ENCODE peak calls at places on chromosomes 2 and 18, in seven cellular contexts. One of them, this sample, is unnamed.
A peak's percentile ranks its signal among the peaks of the same experiment; 100 is the strongest.

GRCh38 chr2:166700079-166700478 is 188.2 kb upstream of the XIRP2 start:
- DNase-seq in HL-60: no peak
- DNase-seq in sigmoid colon: no peak
- DNase-seq in stomach: no peak
- DNase-seq in GM23338: peak; percentile 2
- DNase-seq in suprapubic skin: no peak
- DNase-seq in HCT116: no peak
- DNase-seq in this sample: peak; percentile 7

GRCh38 chr2:10052216-10052615 is 8.9 kb downstream of the KLF11 start:
- DNase-seq in stomach: no peak
- DNase-seq in suprapubic skin: no peak
- DNase-seq in sigmoid colon: no peak
- DNase-seq in HCT116: no peak
- DNase-seq in HL-60: no peak
- DNase-seq in GM23338: no peak
- DNase-seq in this sample: no peak

GRCh38 chr2:84435331-84436081 is 23.6 kb downstream of the SUCLG1 start:
- DNase-seq in HL-60: no peak
- DNase-seq in suprapubic skin: no peak
- DNase-seq in HCT116: no peak
- DNase-seq in GM23338: no peak
- DNase-seq in stomach: no peak
- DNase-seq in sigmoid colon: no peak
- DNase-seq in this sample: no peak

GRCh38 chr2:38315707-38316333 is 61.3 kb downstream of the ATL2 start:
- DNase-seq in sigmoid colon: no peak
- DNase-seq in stomach: no peak
- DNase-seq in HL-60: peak; percentile 12
- DNase-seq in suprapubic skin: no peak
- DNase-seq in HCT116: peak; percentile 31
- DNase-seq in GM23338: peak; percentile 76
- DNase-seq in this sample: peak; percentile 30

GRCh38 chr18:39660141-39660540 is 2094.5 kb upstream of the CELF4 start:
- DNase-seq in HL-60: no peak
- DNase-seq in suprapubic skin: no peak
- DNase-seq in sigmoid colon: no peak
- DNase-seq in HCT116: no peak
- DNase-seq in stomach: no peak
- DNase-seq in GM23338: no peak
- DNase-seq in this sample: no peak

GRCh38 chr2:64296150-64296500 is 151.9 kb upstream of the PELI1 start:
- DNase-seq in sigmoid colon: no peak
- DNase-seq in stomach: no peak
- DNase-seq in HCT116: no peak
- DNase-seq in HL-60: no peak
- DNase-seq in suprapubic skin: no peak
- DNase-seq in GM23338: peak; percentile 39
- DNase-seq in this sample: no peak

GRCh38 chr2:45904267-45904921 is 252.9 kb downstream of the PRKCE start:
- DNase-seq in sigmoid colon: no peak
- DNase-seq in suprapubic skin: no peak
- DNase-seq in stomach: no peak
- DNase-seq in HCT116: no peak
- DNase-seq in GM23338: no peak
- DNase-seq in HL-60: no peak
- DNase-seq in this sample: no peak

GRCh38 chr2:138711812-138712211 is 68.4 kb downstream of the NXPH2 start:
- DNase-seq in suprapubic skin: no peak
- DNase-seq in HCT116: no peak
- DNase-seq in GM23338: no peak
- DNase-seq in sigmoid colon: no peak
- DNase-seq in HL-60: no peak
- DNase-seq in stomach: no peak
- DNase-seq in this sample: no peak

GRCh38 chr2:127508621-127509034 is 17.7 kb downstream of the IWS1 start:
- DNase-seq in stomach: peak; percentile 53
- DNase-seq in sigmoid colon: peak; percentile 85
- DNase-seq in HL-60: peak; percentile 57
- DNase-seq in suprapubic skin: peak; percentile 81
- DNase-seq in HCT116: peak; percentile 66
- DNase-seq in GM23338: no peak
- DNase-seq in this sample: peak; percentile 81

GRCh38 chr2:79512442-79513401 is at the start of gene CTNNA2:
- DNase-seq in GM23338: peak; percentile 92
- DNase-seq in stomach: peak; percentile 50
- DNase-seq in suprapubic skin: no peak
- DNase-seq in HL-60: no peak
- DNase-seq in sigmoid colon: no peak
- DNase-seq in HCT116: no peak
- DNase-seq in this sample: no peak

GRCh38 chr2:186664644-186665043 is 29.2 kb upstream of the FAM171B start:
- DNase-seq in sigmoid colon: no peak
- DNase-seq in HL-60: no peak
- DNase-seq in HCT116: no peak
- DNase-seq in suprapubic skin: no peak
- DNase-seq in stomach: no peak
- DNase-seq in GM23338: no peak
- DNase-seq in this sample: no peak

GRCh38 chr2:226399006-226399405 is 400.6 kb downstream of the IRS1 start:
- DNase-seq in sigmoid colon: no peak
- DNase-seq in GM23338: no peak
- DNase-seq in HCT116: no peak
- DNase-seq in suprapubic skin: no peak
- DNase-seq in stomach: no peak
- DNase-seq in HL-60: no peak
- DNase-seq in this sample: no peak

DNA sequence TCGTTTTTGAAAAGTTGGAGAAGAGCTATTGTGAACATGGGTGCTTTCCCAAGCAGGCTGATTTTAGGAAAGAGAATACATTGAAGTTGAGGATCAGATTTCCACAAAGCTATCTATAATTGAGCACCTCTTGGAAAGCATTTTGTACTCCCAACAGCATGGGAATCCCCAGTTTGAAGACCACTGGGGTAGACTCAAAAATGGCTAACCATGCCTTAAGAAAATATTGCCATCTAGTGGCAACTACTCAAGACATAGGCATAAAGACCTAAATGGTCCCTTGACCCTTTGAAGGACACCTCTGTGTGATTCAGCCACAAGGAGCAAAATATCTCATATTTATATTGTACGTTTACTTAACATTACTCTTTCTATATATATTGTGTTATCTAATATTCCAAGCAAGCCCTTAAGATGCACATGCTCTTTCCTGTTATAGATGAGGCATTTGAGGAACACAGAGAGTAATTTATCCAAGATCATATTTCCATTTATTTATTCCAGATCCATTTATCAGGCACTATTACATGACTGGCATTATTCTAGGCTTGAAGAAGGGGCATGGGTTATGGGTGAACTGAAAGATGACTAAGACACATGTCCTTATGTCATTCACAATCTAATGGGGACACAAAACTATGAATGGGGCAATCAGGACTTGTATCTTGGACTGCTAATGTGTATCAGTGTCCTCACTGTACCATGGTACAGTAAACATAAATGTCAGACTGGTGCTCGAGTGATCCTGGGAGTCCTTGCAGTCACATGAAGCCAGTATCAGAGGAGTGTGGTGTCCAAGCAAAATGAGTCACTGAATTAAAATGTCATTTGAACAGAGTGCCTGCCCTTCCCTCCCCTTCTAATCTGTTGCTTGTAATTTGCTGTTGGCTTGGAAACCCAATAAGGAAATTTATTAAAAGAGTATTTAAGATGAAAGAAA is 121.0 kb upstream of the XPO1 start:
- DNase-seq in HCT116: peak; percentile 60
- DNase-seq in suprapubic skin: no peak
- DNase-seq in sigmoid colon: no peak
- DNase-seq in stomach: peak; percentile 31
- DNase-seq in HL-60: no peak
- DNase-seq in GM23338: peak; percentile 91
- DNase-seq in this sample: no peak
- TF ChIP-seq CTCF in HCT116: peak; percentile 51
- TF ChIP-seq CTCF in suprapubic skin: no peak
- TF ChIP-seq CTCF in sigmoid colon: peak; percentile 30
- TF ChIP-seq CTCF in stomach: peak; percentile 29
- TF ChIP-seq CTCF in HL-60: peak; percentile 27
- TF ChIP-seq CTCF in GM23338: peak; percentile 88
- TF ChIP-seq CTCF in this sample: peak; percentile 76

GRCh38 chr2:219553463-219553862 is 9.6 kb downstream of the TMEM198 start:
- DNase-seq in GM23338: no peak
- DNase-seq in suprapubic skin: no peak
- DNase-seq in HL-60: no peak
- DNase-seq in HCT116: no peak
- DNase-seq in sigmoid colon: no peak
- DNase-seq in stomach: no peak
- DNase-seq in this sample: no peak

GRCh38 chr2:219551412-219551811 is 7.6 kb downstream of the TMEM198 start:
- DNase-seq in HL-60: no peak
- DNase-seq in HCT116: no peak
- DNase-seq in sigmoid colon: no peak
- DNase-seq in suprapubic skin: no peak
- DNase-seq in GM23338: peak; percentile 64
- DNase-seq in stomach: no peak
- DNase-seq in this sample: no peak

GRCh38 chr2:219551863-219552381 is 8.1 kb downstream of the TMEM198 start:
- DNase-seq in HL-60: no peak
- DNase-seq in sigmoid colon: no peak
- DNase-seq in HCT116: no peak
- DNase-seq in stomach: no peak
- DNase-seq in suprapubic skin: no peak
- DNase-seq in GM23338: peak; percentile 83
- DNase-seq in this sample: no peak

GRCh38 chr2:219553168-219553417 is 9.3 kb downstream of the TMEM198 start:
- DNase-seq in HL-60: no peak
- DNase-seq in sigmoid colon: no peak
- DNase-seq in suprapubic skin: no peak
- DNase-seq in GM23338: no peak
- DNase-seq in stomach: no peak
- DNase-seq in HCT116: no peak
- DNase-seq in this sample: no peak

DNA sequence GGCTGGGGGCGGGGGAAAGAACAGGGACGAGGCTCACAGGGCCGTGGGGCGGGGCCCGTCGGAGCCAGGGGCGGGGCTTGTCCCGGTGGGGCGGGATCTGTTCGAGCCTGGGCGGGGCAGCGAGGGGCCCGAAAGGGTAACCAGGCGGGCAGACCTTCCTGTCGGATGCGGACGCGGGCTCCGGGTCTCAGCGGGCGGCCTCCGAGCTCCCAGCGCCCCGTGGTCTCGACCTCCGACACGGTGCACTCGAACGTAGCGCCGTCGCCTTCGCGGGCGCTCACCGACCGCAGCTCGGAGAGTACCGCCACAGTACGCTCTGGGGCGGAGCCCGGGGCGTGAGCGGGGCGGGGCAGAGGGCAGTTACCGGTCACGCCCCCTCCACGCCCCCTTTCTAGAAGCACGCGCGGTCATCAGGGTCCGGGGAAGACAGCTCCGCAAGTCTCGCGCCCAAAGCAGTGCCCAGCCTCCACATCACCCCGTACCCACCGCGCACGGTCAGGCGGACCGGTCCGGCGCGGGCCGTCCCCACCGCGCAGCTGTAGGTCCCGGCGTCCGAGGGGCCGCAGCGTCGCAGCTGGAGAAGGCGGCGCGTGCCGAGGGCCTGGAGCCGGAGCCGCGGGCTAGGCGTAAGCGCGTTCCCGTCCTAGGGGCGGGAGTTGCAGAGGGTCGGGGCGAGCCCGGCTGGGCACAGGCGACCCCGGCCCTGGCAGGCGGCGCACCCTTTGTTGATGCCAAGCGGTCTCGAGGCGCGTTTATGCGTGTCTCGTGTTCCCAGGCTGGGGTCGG is 8.7 kb downstream of the TMEM198 start:
- DNase-seq in HCT116: peak; percentile 64
- DNase-seq in sigmoid colon: peak; percentile 93
- DNase-seq in GM23338: peak; percentile 96
- DNase-seq in HL-60: no peak
- DNase-seq in suprapubic skin: peak; percentile 90
- DNase-seq in stomach: peak; percentile 89
- DNase-seq in this sample: no peak
- TF ChIP-seq POLR2AphosphoS5 in HCT116: peak; percentile 36
- TF ChIP-seq POLR2AphosphoS5 in sigmoid colon: no peak
- TF ChIP-seq POLR2AphosphoS5 in GM23338: peak; percentile 22
- TF ChIP-seq POLR2AphosphoS5 in HL-60: no peak
- TF ChIP-seq POLR2AphosphoS5 in suprapubic skin: no peak
- TF ChIP-seq POLR2AphosphoS5 in stomach: peak; percentile 68
- TF ChIP-seq POLR2AphosphoS5 in this sample: no peak

GRCh38 chr2:24929230-24929629 is 9.2 kb upstream of the ADCY3 start:
- DNase-seq in HCT116: no peak
- DNase-seq in HL-60: no peak
- DNase-seq in sigmoid colon: no peak
- DNase-seq in GM23338: peak; percentile 44
- DNase-seq in stomach: peak; percentile 5
- DNase-seq in suprapubic skin: no peak
- DNase-seq in this sample: no peak

GRCh38 chr2:24932715-24933114 is 12.7 kb upstream of the ADCY3 start:
- DNase-seq in stomach: no peak
- DNase-seq in HCT116: no peak
- DNase-seq in GM23338: no peak
- DNase-seq in suprapubic skin: no peak
- DNase-seq in HL-60: no peak
- DNase-seq in sigmoid colon: no peak
- DNase-seq in this sample: no peak

GRCh38 chr2:24930768-24931167 is 10.7 kb upstream of the ADCY3 start:
- DNase-seq in GM23338: peak; percentile 21
- DNase-seq in stomach: peak; percentile 17
- DNase-seq in suprapubic skin: no peak
- DNase-seq in sigmoid colon: no peak
- DNase-seq in HCT116: no peak
- DNase-seq in HL-60: no peak
- DNase-seq in this sample: no peak

GRCh38 chr2:24939353-24939752 is 19.3 kb upstream of the ADCY3 start:
- DNase-seq in suprapubic skin: no peak
- DNase-seq in sigmoid colon: no peak
- DNase-seq in HCT116: no peak
- DNase-seq in stomach: no peak
- DNase-seq in HL-60: no peak
- DNase-seq in GM23338: no peak
- DNase-seq in this sample: no peak

DNA sequence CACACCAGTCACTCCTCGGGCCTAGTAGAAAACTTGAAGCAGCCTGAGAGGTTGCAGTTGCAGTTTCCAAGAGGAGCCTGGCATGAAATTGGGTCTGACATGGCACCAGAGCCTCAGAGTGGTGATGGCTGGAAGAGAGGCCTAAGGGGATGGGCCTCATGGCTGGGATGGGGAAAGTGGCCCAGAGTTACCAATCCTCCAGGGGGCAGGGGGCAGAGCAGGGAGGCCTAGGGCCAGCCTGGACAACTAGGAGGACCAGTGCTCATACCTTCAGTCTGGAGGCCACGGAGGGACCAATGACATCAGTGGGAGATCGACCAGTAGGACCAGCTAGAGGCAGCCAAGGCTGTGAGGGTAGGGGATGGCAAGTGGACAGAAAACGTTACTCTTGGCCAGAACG is 15.1 kb upstream of the ADCY3 start:
- DNase-seq in stomach: no peak
- DNase-seq in GM23338: no peak
- DNase-seq in HL-60: no peak
- DNase-seq in suprapubic skin: no peak
- DNase-seq in sigmoid colon: no peak
- DNase-seq in HCT116: no peak
- DNase-seq in this sample: no peak
- TF ChIP-seq CTCF in stomach: no peak
- TF ChIP-seq CTCF in GM23338: no peak
- TF ChIP-seq CTCF in HL-60: no peak
- TF ChIP-seq CTCF in suprapubic skin: no peak
- TF ChIP-seq CTCF in sigmoid colon: no peak
- TF ChIP-seq CTCF in HCT116: no peak
- TF ChIP-seq CTCF in this sample: no peak

GRCh38 chr2:160305081-160305750 is 105.1 kb upstream of the ITGB6 start:
- DNase-seq in sigmoid colon: no peak
- DNase-seq in HL-60: no peak
- DNase-seq in GM23338: no peak
- DNase-seq in HCT116: no peak
- DNase-seq in suprapubic skin: no peak
- DNase-seq in stomach: no peak
- DNase-seq in this sample: no peak
- TF ChIP-seq POLR2AphosphoS5 in sigmoid colon: no peak
- TF ChIP-seq POLR2AphosphoS5 in HL-60: no peak
- TF ChIP-seq POLR2AphosphoS5 in GM23338: no peak
- TF ChIP-seq POLR2AphosphoS5 in HCT116: no peak
- TF ChIP-seq POLR2AphosphoS5 in suprapubic skin: no peak
- TF ChIP-seq POLR2AphosphoS5 in stomach: no peak
- TF ChIP-seq POLR2AphosphoS5 in this sample: no peak